ENCODE peak calls at places on chromosomes 1 and 21, in eight cellular contexts. Y, R, K, D, V, A, X and Q are unnamed samples.

GRCh38 chr1:55848906-55849305 is 633.7 kb upstream of the USP24 start:
- DNase-seq in X (no peak), A (peak), Y (no peak), V (no peak), K (no peak), R (no peak), D (no peak), Q (peak)

GRCh38 chr1:169623132-169623926 is 6.6 kb downstream of the SELP start:
- DNase-seq in Y (no peak), A (no peak), V (no peak), X (no peak), K (no peak), R (no peak), D (no peak), Q (no peak)

GRCh38 chr1:88684482-88685238 is 587 bp downstream of the PKN2 start:
- DNase-seq in A (peak), D (peak), X (peak), V (peak), R (peak), K (peak), Y (peak), Q (peak)

GRCh38 chr21:17612565-17613241 is at the start of gene BTG3:
- DNase-seq in D (peak), V (peak), R (peak), A (peak), X (peak), K (peak), Y (peak), Q (peak)

GRCh38 chr1:91755176-91755575 is 130.8 kb downstream of the TGFBR3 start:
- DNase-seq in X (peak), K (peak), A (peak), Y (no peak), R (peak), V (no peak), D (no peak), Q (peak)

GRCh38 chr1:210437781-210438180 is 109.1 kb downstream of the HHAT start:
- DNase-seq in A (no peak), X (no peak), K (no peak), Y (no peak), R (no peak), V (no peak), D (no peak), Q (no peak)

GRCh38 chr1:165355977-165356811 is at the start of gene LMX1A:
- DNase-seq in X (peak), V (peak), R (no peak), D (peak), K (no peak), Y (no peak), A (no peak), Q (peak)

GRCh38 chr1:91693542-91693941 is 192.4 kb downstream of the TGFBR3 start:
- DNase-seq in A (peak), V (no peak), R (peak), K (peak), X (peak), Y (no peak), D (no peak), Q (peak)

GRCh38 chr1:43206721-43207228 is 34.6 kb downstream of the CFAP57 start:
- DNase-seq in D (no peak), K (peak), A (peak), Y (peak), V (no peak), X (no peak), R (no peak), Q (peak)

GRCh38 chr1:56509713-56510641 is 69.4 kb downstream of the PLPP3 start:
- DNase-seq in A (no peak), V (no peak), D (peak), Y (peak), X (no peak), R (no peak), K (peak), Q (no peak)

GRCh38 chr21:32206631-32207030 is 72.2 kb downstream of the MIS18A start:
- DNase-seq in K (no peak), X (no peak), R (no peak), V (no peak), Y (no peak), D (no peak), A (no peak), Q (no peak)

GRCh38 chr1:32681501-32681900 is 21.1 kb downstream of the SYNC start:
- DNase-seq in K (no peak), D (no peak), R (peak), Y (no peak), X (no peak), A (peak), V (peak), Q (no peak)

GRCh38 chr21:45330075-45330781 is 42.5 kb upstream of the POFUT2 start:
- DNase-seq in A (peak), V (no peak), D (peak), K (peak), Y (no peak), X (peak), R (peak), Q (peak)

GRCh38 chr1:55234016-55234415 is 18.9 kb upstream of the USP24 start:
- DNase-seq in V (no peak), K (no peak), D (no peak), R (no peak), X (no peak), Y (no peak), A (no peak), Q (peak)

GRCh38 chr1:62327360-62328051 is 8.3 kb upstream of the KANK4 start:
- DNase-seq in X (no peak), K (no peak), A (no peak), D (no peak), R (no peak), Y (no peak), V (no peak), Q (no peak)

DNA sequence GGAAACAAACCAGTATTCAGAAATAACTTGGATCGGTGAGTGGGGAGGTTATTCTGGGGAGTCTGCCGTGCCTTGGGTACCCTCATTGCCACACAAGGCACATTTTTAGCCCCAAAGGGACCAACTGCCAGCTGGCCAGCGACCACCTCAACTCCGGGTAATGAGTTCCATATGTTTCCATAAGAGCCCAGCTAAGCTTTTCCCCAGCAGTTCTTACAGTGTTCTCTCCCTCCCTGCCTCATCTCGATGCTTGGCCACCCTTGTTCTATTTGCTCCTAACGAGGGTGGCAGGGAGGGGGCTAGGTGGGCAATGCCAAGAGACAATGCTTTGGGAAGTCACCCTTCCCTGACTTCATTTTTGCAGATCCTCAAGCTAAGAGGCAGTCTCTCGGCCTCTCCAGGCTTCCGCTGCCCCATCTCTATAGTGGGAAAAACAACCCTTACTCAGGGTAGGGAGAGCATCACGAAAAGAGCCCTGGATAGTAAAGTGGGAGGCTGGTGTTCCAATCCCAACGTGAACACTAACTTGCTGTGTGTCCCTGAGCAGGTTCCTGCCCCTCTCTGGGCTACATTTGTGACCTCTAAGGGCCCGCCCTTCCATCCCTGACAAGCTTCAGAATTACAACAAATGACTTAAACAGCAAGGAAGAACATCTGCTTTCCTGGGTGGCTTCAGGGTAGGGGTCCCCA is 6.0 kb downstream of the ID3 start:
- DNase-seq in Y (no peak), D (no peak), X (no peak), A (no peak), R (no peak), K (no peak), V (no peak), Q (no peak)
- H3K4me3 ChIP-seq in Y (no peak), D (no peak), X (no peak), A (no peak), R (no peak), K (peak), V (no peak), Q (no peak)

DNA sequence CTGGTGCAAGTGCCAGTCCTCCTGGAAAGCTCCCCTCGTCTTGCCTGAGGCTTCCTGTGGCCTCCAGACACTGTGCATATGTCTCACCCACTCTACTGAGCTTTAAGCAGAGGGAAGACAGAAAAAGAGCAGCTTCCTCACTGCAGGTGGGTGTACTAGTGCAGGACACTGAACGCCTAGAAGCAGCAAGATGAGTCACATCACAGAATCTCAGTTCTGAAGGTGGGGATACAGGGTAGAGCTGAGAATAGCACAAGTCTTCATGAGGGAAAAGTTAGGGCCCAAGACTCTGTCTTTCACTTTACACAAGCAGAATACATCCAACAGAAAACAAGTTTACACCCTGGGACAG is 37.4 kb downstream of the PCAT6 start:
- DNase-seq in V (no peak), A (no peak), Y (no peak), X (no peak), K (no peak), D (no peak), R (no peak), Q (no peak)
- TF ChIP-seq CTCF in V (no peak), A (no peak), Y (no peak), X (no peak), K (no peak), D (no peak), R (no peak), Q (no peak)

GRCh38 chr1:98661544-98662353 is at the start of gene SNX7:
- DNase-seq in Y (peak), X (peak), D (peak), A (peak), R (peak), V (peak), K (peak), Q (peak)
- H3K4me3 ChIP-seq in Y (peak), X (peak), D (peak), A (peak), R (peak), V (peak), K (peak), Q (peak)

GRCh38 chr1:116558140-116558549 is 12.7 kb downstream of the CD58 start:
- DNase-seq in A (no peak), K (no peak), X (no peak), V (no peak), D (no peak), R (no peak), Y (no peak), Q (no peak)
- TF ChIP-seq CTCF in A (no peak), K (no peak), X (no peak), V (no peak), D (no peak), R (no peak), Y (no peak), Q (no peak)

DNA sequence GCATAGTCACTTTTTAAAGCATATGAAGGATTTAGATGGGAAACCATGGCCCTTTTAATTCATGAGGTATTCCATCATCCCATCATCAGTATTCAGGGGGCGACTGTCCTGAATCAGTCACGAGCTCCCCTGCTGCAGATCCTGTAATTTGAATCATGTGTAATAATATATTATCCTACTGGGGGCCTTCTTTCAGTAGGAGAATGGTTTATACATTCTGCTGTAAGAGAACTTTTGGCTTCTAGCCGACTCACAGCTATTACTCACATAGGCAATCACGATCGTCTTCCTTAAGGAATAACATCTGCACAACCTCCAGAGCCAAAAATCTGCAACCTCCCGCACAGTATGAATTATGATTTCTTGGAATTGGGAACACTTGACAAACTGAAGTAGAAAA is 342.9 kb downstream of the USP25 start:
- DNase-seq in K (no peak), Y (no peak), D (no peak), A (peak), X (no peak), V (no peak), R (peak), Q (peak)
- H3K4me3 ChIP-seq in K (no peak), Y (no peak), D (no peak), A (no peak), X (no peak), V (no peak), R (no peak), Q (peak)

GRCh38 chr1:239804265-239804664 is 287.4 kb upstream of the FMN2 start:
- DNase-seq in A (no peak), X (no peak), R (no peak), D (no peak), V (no peak), K (no peak), Y (no peak), Q (no peak)

GRCh38 chr1:239803666-239804228 is 287.9 kb upstream of the FMN2 start:
- DNase-seq in A (no peak), R (no peak), X (no peak), V (no peak), Y (no peak), K (no peak), D (no peak), Q (no peak)

GRCh38 chr1:239805042-239805441 is 286.6 kb upstream of the FMN2 start:
- DNase-seq in X (no peak), Y (no peak), D (no peak), A (no peak), K (no peak), R (no peak), V (no peak), Q (no peak)

GRCh38 chr1:239805888-239806772 is 285.6 kb upstream of the FMN2 start:
- DNase-seq in V (no peak), A (no peak), D (no peak), K (no peak), Y (no peak), R (no peak), X (no peak), Q (no peak)

DNA sequence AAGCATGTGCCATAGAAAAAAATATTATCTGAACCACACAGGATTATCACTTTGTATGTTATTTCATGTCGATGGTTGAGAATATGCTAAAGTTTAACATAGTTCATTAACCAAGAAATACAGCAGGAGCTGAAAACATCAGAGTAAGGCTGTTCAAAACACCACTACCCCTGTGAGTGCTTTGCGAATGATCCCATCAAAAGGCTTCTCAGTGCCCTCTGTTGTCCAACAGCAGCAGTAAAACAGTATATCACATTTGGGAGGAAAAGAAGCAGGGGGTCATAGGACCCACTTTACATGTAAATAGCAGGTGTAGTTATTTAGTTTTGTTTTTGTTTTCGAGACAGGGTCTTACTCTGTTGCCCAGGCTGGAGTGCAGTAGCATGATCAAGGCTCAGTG is 289.4 kb upstream of the FMN2 start:
- DNase-seq in V (no peak), A (no peak), D (no peak), R (no peak), Y (no peak), X (no peak), K (no peak), Q (no peak)
- TF ChIP-seq CTCF in V (no peak), A (no peak), D (no peak), R (no peak), Y (no peak), X (no peak), K (no peak), Q (no peak)

GRCh38 chr1:66335859-66336640 is 197.9 kb upstream of the SGIP1 start:
- DNase-seq in K (peak), R (peak), D (peak), X (peak), A (peak), Y (no peak), V (peak), Q (peak)
- H3K4me3 ChIP-seq in K (peak), R (no peak), D (peak), X (peak), A (peak), Y (no peak), V (peak), Q (no peak)

DNA sequence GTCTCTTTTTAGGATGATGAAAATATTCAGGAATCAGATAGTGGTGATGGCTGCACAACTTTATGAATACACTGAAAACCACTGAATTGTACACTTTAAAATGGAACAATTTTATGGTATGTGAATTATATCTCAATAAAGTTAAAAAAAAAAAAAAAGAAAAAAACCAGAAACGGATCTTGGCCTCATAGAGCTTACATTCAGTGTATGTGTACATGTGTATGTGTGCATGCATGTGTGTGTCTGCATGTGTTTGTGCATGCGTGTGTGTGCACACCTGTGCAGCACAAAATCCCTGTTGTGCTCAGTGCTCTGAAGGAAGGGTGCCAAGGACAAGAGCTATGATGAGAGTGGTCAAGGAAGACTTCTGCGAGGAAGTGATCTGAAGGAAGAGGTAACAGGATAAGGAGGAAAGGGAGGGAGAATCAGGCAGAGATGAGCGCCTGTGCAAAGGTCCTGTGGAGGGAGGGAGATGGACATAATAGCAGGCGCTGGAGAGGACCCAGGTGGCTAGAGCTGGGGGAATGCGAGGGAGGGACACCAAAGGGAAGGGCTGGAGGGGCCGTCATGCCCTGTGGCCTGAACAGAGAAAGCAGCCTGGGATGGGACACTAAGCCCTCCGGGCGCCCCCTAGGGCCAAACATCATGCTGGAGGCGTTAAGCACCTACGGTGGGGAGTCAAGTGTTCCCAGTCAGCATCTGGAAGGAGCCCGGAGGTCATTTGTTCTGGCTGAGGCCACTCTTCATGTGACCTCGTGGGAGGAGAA is 25.2 kb downstream of the NKAIN1 start:
- DNase-seq in A (no peak), D (no peak), V (no peak), X (no peak), K (no peak), R (no peak), Y (peak), Q (peak)
- TF ChIP-seq CTCF in A (peak), D (no peak), V (no peak), X (no peak), K (no peak), R (no peak), Y (no peak), Q (peak)

GRCh38 chr1:178124115-178124514 is 30.2 kb downstream of the RASAL2 start:
- DNase-seq in R (no peak), Y (peak), V (no peak), D (no peak), X (no peak), A (no peak), K (no peak), Q (no peak)

GRCh38 chr1:178127482-178127881 is 33.6 kb downstream of the RASAL2 start:
- DNase-seq in Y (no peak), K (no peak), R (no peak), D (no peak), X (no peak), A (no peak), V (no peak), Q (no peak)

GRCh38 chr1:178122283-178122682 is 28.4 kb downstream of the RASAL2 start:
- DNase-seq in A (no peak), X (no peak), K (no peak), Y (no peak), V (no peak), R (no peak), D (no peak), Q (peak)

GRCh38 chr1:178126790-178127189 is 32.9 kb downstream of the RASAL2 start:
- DNase-seq in D (no peak), R (no peak), X (no peak), Y (no peak), K (no peak), V (no peak), A (peak), Q (peak)

GRCh38 chr1:178126261-178126660 is 32.4 kb downstream of the RASAL2 start:
- DNase-seq in Y (no peak), D (no peak), A (no peak), V (no peak), K (no peak), X (no peak), R (no peak), Q (peak)
- H3K4me3 ChIP-seq in Y (no peak), D (no peak), A (no peak), V (no peak), K (no peak), X (no peak), R (no peak), Q (no peak)